ENCODE peak calls at places on chromosomes 7 and 10, in five cellular contexts. One of them, this sample, is unnamed.

GRCh38 chr7:81499262-81500116 is 270.4 kb downstream of the HGF start:
- DNase-seq in colonic mucosa: no peak
- DNase-seq in NCI-H1436: peak
- DNase-seq in activated effector memory CD4-positive, alpha-beta T cell treated with Interleukin-2 at 50 U/mL for 16 hours: no peak
- DNase-seq in foreskin melanocyte: peak
- DNase-seq in this sample: peak

GRCh38 chr10:14611971-14612693 is 162.6 kb downstream of the FAM107B start:
- DNase-seq in foreskin melanocyte: no peak
- DNase-seq in NCI-H1436: no peak
- DNase-seq in colonic mucosa: no peak
- DNase-seq in activated effector memory CD4-positive, alpha-beta T cell treated with Interleukin-2 at 50 U/mL for 16 hours: no peak
- DNase-seq in this sample: no peak

GRCh38 chr10:76244061-76244686 is 812.8 kb downstream of the LRMDA start:
- DNase-seq in foreskin melanocyte: no peak
- DNase-seq in NCI-H1436: no peak
- DNase-seq in colonic mucosa: no peak
- DNase-seq in activated effector memory CD4-positive, alpha-beta T cell treated with Interleukin-2 at 50 U/mL for 16 hours: no peak
- DNase-seq in this sample: no peak

GRCh38 chr7:144736880-144737493 is 98.9 kb downstream of the TPK1 start:
- DNase-seq in foreskin melanocyte: no peak
- DNase-seq in NCI-H1436: no peak
- DNase-seq in activated effector memory CD4-positive, alpha-beta T cell treated with Interleukin-2 at 50 U/mL for 16 hours: no peak
- DNase-seq in colonic mucosa: no peak
- DNase-seq in this sample: no peak

GRCh38 chr7:88637795-88638194 is 121.7 kb upstream of the ZNF804B start:
- DNase-seq in activated effector memory CD4-positive, alpha-beta T cell treated with Interleukin-2 at 50 U/mL for 16 hours: no peak
- DNase-seq in NCI-H1436: no peak
- DNase-seq in colonic mucosa: no peak
- DNase-seq in foreskin melanocyte: no peak
- DNase-seq in this sample: no peak

GRCh38 chr7:34687529-34687928 is 29.5 kb downstream of the NPSR1 start:
- DNase-seq in colonic mucosa: no peak
- DNase-seq in foreskin melanocyte: no peak
- DNase-seq in activated effector memory CD4-positive, alpha-beta T cell treated with Interleukin-2 at 50 U/mL for 16 hours: no peak
- DNase-seq in NCI-H1436: no peak
- DNase-seq in this sample: no peak

GRCh38 chr10:52951819-52952218 is 179.2 kb upstream of the MBL2 start:
- DNase-seq in foreskin melanocyte: no peak
- DNase-seq in activated effector memory CD4-positive, alpha-beta T cell treated with Interleukin-2 at 50 U/mL for 16 hours: no peak
- DNase-seq in NCI-H1436: no peak
- DNase-seq in colonic mucosa: peak
- DNase-seq in this sample: no peak

GRCh38 chr7:135801045-135801693 is 52.6 kb upstream of the FAM180A start:
- DNase-seq in NCI-H1436: peak
- DNase-seq in colonic mucosa: peak
- DNase-seq in activated effector memory CD4-positive, alpha-beta T cell treated with Interleukin-2 at 50 U/mL for 16 hours: no peak
- DNase-seq in foreskin melanocyte: peak
- DNase-seq in this sample: peak

GRCh38 chr7:45685619-45686240 is 111.6 kb downstream of the ADCY1 start:
- DNase-seq in NCI-H1436: no peak
- DNase-seq in activated effector memory CD4-positive, alpha-beta T cell treated with Interleukin-2 at 50 U/mL for 16 hours: no peak
- DNase-seq in foreskin melanocyte: no peak
- DNase-seq in colonic mucosa: peak
- DNase-seq in this sample: no peak

GRCh38 chr7:18013936-18014335 is 13.7 kb downstream of the PRPS1L1 start:
- DNase-seq in activated effector memory CD4-positive, alpha-beta T cell treated with Interleukin-2 at 50 U/mL for 16 hours: no peak
- DNase-seq in foreskin melanocyte: no peak
- DNase-seq in NCI-H1436: no peak
- DNase-seq in colonic mucosa: no peak
- DNase-seq in this sample: no peak

GRCh38 chr10:61939575-61940301 is 38.2 kb downstream of the ARID5B start:
- DNase-seq in colonic mucosa: no peak
- DNase-seq in NCI-H1436: no peak
- DNase-seq in activated effector memory CD4-positive, alpha-beta T cell treated with Interleukin-2 at 50 U/mL for 16 hours: no peak
- DNase-seq in foreskin melanocyte: no peak
- DNase-seq in this sample: peak

GRCh38 chr10:126646101-126646500 is 24.4 kb downstream of the C10orf90 start:
- DNase-seq in colonic mucosa: no peak
- DNase-seq in NCI-H1436: no peak
- DNase-seq in foreskin melanocyte: no peak
- DNase-seq in activated effector memory CD4-positive, alpha-beta T cell treated with Interleukin-2 at 50 U/mL for 16 hours: no peak
- DNase-seq in this sample: no peak

GRCh38 chr10:74539317-74539716 is 287.1 kb upstream of the KAT6B start:
- DNase-seq in activated effector memory CD4-positive, alpha-beta T cell treated with Interleukin-2 at 50 U/mL for 16 hours: no peak
- DNase-seq in colonic mucosa: no peak
- DNase-seq in NCI-H1436: no peak
- DNase-seq in foreskin melanocyte: no peak
- DNase-seq in this sample: no peak

GRCh38 chr7:2707481-2707880 is 19.5 kb downstream of the AMZ1 start:
- DNase-seq in colonic mucosa: no peak
- DNase-seq in activated effector memory CD4-positive, alpha-beta T cell treated with Interleukin-2 at 50 U/mL for 16 hours: no peak
- DNase-seq in foreskin melanocyte: no peak
- DNase-seq in NCI-H1436: no peak
- DNase-seq in this sample: no peak

GRCh38 chr7:87038993-87039716 is 20.3 kb downstream of the ELAPOR2 start:
- DNase-seq in foreskin melanocyte: no peak
- DNase-seq in colonic mucosa: no peak
- DNase-seq in NCI-H1436: no peak
- DNase-seq in activated effector memory CD4-positive, alpha-beta T cell treated with Interleukin-2 at 50 U/mL for 16 hours: no peak
- DNase-seq in this sample: no peak

GRCh38 chr7:38822556-38822955 is 86.4 kb downstream of the VPS41 start:
- DNase-seq in NCI-H1436: no peak
- DNase-seq in activated effector memory CD4-positive, alpha-beta T cell treated with Interleukin-2 at 50 U/mL for 16 hours: no peak
- DNase-seq in foreskin melanocyte: no peak
- DNase-seq in colonic mucosa: no peak
- DNase-seq in this sample: no peak